ENCODE peak calls at places on chromosomes 4 and X, in seven cellular contexts. B is sigmoid colon, N is mucosa of descending colon, T is osteoblast, X is HCT116, D is colonic mucosa, R is Peyer's patch. O is an unnamed sample.

GRCh38 chr4:185933078-185933581 is 121.1 kb upstream of the SORBS2 start:
- DNase-seq in B (no peak), N (no peak), T (peak), X (no peak), D (no peak), R (no peak), O (peak)

GRCh38 chr4:7922466-7922865 is 17.2 kb downstream of the AFAP1 start:
- DNase-seq in B (no peak), N (no peak), T (no peak), X (no peak), D (no peak), R (no peak), O (no peak)

GRCh38 chr4:153466637-153467153 is 535 bp downstream of the TMEM131L start:
- DNase-seq in B (no peak), N (peak), T (peak), X (no peak), D (no peak), R (no peak), O (no peak)

GRCh38 chr4:22062676-22063075 is 114.1 kb upstream of the KCNIP4 start:
- DNase-seq in B (no peak), N (no peak), T (no peak), X (no peak), D (no peak), R (no peak), O (no peak)

GRCh38 chrX:42739771-42740170 is 38.2 kb downstream of the PPP1R2C start:
- DNase-seq in B (no peak), N (no peak), T (no peak), X (no peak), D (no peak), R (no peak), O (no peak)

GRCh38 chrX:31271615-31272471 is 200.0 kb upstream of the FTHL17 start:
- DNase-seq in B (no peak), N (no peak), T (no peak), X (no peak), D (no peak), R (no peak), O (no peak)

GRCh38 chrX:10514891-10515290 is 105.5 kb downstream of the MID1 start:
- DNase-seq in B (no peak), N (no peak), T (no peak), X (no peak), D (no peak), R (no peak), O (no peak)

GRCh38 chrX:63675716-63676115 is 109.3 kb downstream of the ARHGEF9 start:
- DNase-seq in B (no peak), N (no peak), T (no peak), X (no peak), D (no peak), R (no peak), O (no peak)

GRCh38 chrX:129600981-129601424 is 53.8 kb downstream of the APLN start:
- DNase-seq in B (no peak), N (no peak), T (peak), X (no peak), D (no peak), R (no peak), O (peak)

GRCh38 chr4:15150636-15151432 is 148.6 kb downstream of the CPEB2 start:
- DNase-seq in B (no peak), N (no peak), T (no peak), X (no peak), D (no peak), R (no peak), O (no peak)

GRCh38 chrX:131060147-131060546 is 2.0 kb downstream of the ARHGAP36 start:
- DNase-seq in B (no peak), N (no peak), T (no peak), X (no peak), D (no peak), R (no peak), O (no peak)

GRCh38 chr4:147017081-147017480 is 71.4 kb upstream of the TTC29 start:
- DNase-seq in B (no peak), N (no peak), T (no peak), X (no peak), D (no peak), R (no peak), O (peak)

GRCh38 chr4:12118651-12119213 is 690.0 kb upstream of the HS3ST1 start:
- DNase-seq in B (no peak), N (no peak), T (no peak), X (no peak), D (no peak), R (no peak), O (no peak)

GRCh38 chr4:7041851-7042696 is 1.1 kb upstream of the TADA2B start:
- DNase-seq in B (peak), N (peak), T (peak), X (no peak), D (peak), R (no peak), O (no peak)

GRCh38 chrX:68383540-68383939 is 49.8 kb downstream of the OPHN1 start:
- DNase-seq in B (no peak), N (no peak), T (no peak), X (no peak), D (no peak), R (no peak), O (no peak)

GRCh38 chr4:95627709-95628108 is 78.9 kb upstream of the UNC5C start:
- DNase-seq in B (no peak), N (no peak), T (no peak), X (no peak), D (no peak), R (no peak), O (no peak)
- TF ChIP-seq CTCF in B (no peak), N (no peak), T (no peak), X (no peak), D (no peak), R (no peak), O (no peak)

GRCh38 chr4:122516376-122516775 is 59.9 kb upstream of the IL2 start:
- DNase-seq in B (no peak), N (no peak), T (no peak), X (no peak), D (no peak), R (no peak), O (no peak)
- H3K4me3 ChIP-seq in B (no peak), N (no peak), T (no peak), X (no peak), D (no peak), R (no peak), O (no peak)

GRCh38 chr4:88672987-88673386 is 24.6 kb downstream of the NAP1L5 start:
- DNase-seq in B (no peak), N (no peak), T (no peak), X (no peak), D (no peak), R (no peak), O (peak)
- TF ChIP-seq CTCF in B (no peak), N (no peak), T (peak), X (peak), D (no peak), R (no peak), O (peak)

GRCh38 chr4:108758498-108758897 is 4.4 kb downstream of the ETNPPL start:
- DNase-seq in B (no peak), N (no peak), T (no peak), X (no peak), D (no peak), R (no peak), O (no peak)

GRCh38 chr4:108763226-108763593 is 357 bp upstream of the ETNPPL start:
- DNase-seq in B (no peak), N (no peak), T (no peak), X (no peak), D (no peak), R (no peak), O (no peak)

GRCh38 chr4:108766058-108766457 is 3.2 kb upstream of the ETNPPL start:
- DNase-seq in B (no peak), N (no peak), T (no peak), X (no peak), D (no peak), R (no peak), O (no peak)

GRCh38 chr4:108763981-108764380 is 1.1 kb upstream of the ETNPPL start:
- DNase-seq in B (no peak), N (no peak), T (no peak), X (no peak), D (no peak), R (no peak), O (no peak)

DNA sequence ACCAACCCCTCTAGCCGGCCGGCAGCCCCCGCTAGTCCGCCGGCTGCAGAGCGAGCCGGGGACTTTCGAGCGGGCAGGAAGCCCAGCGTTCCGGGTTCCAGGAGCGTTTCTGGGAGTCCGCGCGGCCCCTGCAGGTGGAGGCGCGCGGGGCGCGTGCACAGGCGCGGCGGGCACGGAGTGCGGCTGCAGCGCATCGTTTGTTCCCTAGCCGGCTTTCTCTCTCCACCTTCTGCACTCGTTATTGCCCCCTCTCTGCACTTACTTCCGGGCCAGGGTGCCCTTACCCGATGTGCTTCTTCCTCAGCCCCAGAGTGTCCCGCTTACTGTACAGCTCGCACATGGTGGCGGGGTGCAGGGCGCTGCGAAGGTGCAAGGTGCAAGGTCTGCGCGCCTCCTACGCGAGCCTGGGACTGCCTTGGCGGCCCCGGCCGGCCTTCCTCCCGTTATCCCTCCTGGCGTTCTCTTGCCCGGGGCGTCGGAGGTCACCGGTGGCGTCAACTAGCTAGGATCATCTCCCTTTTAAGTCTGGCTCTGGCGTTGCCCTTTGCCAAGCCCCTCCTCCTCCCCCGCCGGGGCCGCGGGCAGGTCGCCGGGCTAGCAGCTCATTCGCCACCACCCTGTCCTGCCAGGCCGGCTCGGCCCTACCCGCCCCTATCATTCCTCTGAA is at the start of gene ETNPPL:
- DNase-seq in B (peak), N (peak), T (no peak), X (no peak), D (peak), R (peak), O (no peak)
- H3K4me3 ChIP-seq in B (peak), N (no peak), T (peak), X (no peak), D (peak), R (peak), O (peak)

GRCh38 chrX:80246273-80246672 is 174.0 kb upstream of the TENT5D start:
- DNase-seq in B (no peak), N (no peak), T (peak), X (no peak), D (no peak), R (no peak), O (no peak)
- TF ChIP-seq CTCF in B (no peak), N (no peak), T (no peak), X (no peak), D (no peak), R (no peak), O (no peak)

GRCh38 chr4:98203406-98204235 is 57.6 kb upstream of the RAP1GDS1 start:
- DNase-seq in B (no peak), N (no peak), T (no peak), X (no peak), D (no peak), R (no peak), O (no peak)
- H3K4me3 ChIP-seq in B (no peak), N (no peak), T (no peak), X (no peak), D (no peak), R (no peak), O (no peak)

DNA sequence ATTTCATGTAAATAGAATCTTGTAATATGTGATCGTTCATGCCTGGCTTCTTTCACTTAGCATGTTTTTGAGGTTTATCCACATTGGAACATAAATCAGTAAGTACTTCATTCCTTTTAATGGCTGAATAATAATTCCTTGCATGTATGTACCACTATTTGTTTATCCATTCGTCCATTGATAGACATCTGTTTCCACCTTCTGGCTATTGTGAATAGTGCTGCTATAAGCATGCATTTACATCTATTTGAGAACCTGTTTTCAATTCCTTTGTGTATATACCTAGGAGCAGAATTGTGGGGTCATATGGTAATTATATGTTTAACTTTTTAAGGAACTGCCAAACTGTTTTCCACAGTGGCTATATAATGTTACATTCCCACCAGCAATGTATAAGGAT is 356.7 kb upstream of the DIPK2B start:
- DNase-seq in B (no peak), N (no peak), T (no peak), X (no peak), D (no peak), R (no peak), O (no peak)
- TF ChIP-seq CTCF in B (no peak), N (no peak), T (no peak), X (no peak), D (no peak), R (no peak), O (no peak)

GRCh38 chr4:114562176-114562904 is 36.3 kb upstream of the UGT8 start:
- DNase-seq in B (no peak), N (no peak), T (no peak), X (no peak), D (no peak), R (no peak), O (no peak)
- H3K4me3 ChIP-seq in B (no peak), N (no peak), T (no peak), X (no peak), D (no peak), R (no peak), O (no peak)

DNA sequence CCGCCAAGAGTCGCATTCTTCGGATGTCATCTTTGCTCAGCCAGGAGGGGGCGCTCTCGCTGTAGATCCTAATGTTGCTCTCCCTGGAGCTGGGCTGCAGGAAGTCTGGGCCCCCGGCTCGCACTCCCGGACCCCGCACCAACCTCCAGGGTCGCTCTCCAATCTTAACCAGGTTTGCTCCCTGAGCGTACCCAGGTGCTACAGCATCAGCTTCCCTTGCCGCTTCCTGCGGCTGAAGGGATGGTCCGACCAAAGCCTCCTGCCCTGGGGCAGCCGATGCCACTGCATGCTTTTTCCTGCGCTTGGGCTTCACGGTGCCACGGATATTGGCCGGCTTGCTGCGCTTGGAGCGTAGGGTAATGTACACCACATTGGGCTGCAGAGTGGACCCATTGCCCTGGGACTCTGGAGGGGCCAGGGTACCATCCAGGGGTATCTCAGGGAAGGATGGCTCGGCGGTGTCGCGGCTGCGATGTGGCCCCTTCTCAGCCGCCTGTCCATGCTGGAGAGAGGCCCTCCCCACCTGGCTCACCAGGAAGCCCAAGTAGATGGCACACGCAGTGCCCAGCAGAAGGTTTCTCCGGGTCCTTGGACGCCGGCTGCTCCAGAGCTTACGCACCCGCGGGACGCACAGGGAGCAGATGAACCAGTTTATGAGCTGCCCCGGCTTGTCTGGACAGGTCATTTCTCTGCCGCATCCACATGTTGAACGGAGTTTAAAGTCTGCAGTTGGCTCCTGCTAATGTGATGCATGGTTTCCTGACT is 2.0 kb downstream of the GASK1B start:
- DNase-seq in B (peak), N (peak), T (no peak), X (no peak), D (peak), R (peak), O (no peak)
- TF ChIP-seq CTCF in B (no peak), N (no peak), T (peak), X (no peak), D (peak), R (no peak), O (peak)

O was measured in brain microvascular endothelial cell.